ENCODE peak calls at places on chromosome 1, in six cellular contexts. E is NCI-H1436; X is MCF 10A; R is AG08396; L is left ventricle myocardium inferior; H is stimulated activated CD4-positive, alpha-beta T cell treated with anti-CD3 and anti-CD28 coated beads, TNF-alpha, amount 100 ng/mL, for 24 hours. T is an unnamed sample.

GRCh38 chr1:223052931-223053330 is 90.1 kb downstream of the TLR5 start:
- DNase-seq in E (no peak), X (peak), R (no peak), L (no peak), H (no peak), T (no peak)

GRCh38 chr1:38743184-38743583 is 116.4 kb downstream of the RRAGC start:
- DNase-seq in E (no peak), X (no peak), R (no peak), L (no peak), H (no peak), T (no peak)

GRCh38 chr1:203045821-203046594 is 19.7 kb downstream of the PPFIA4 start:
- DNase-seq in E (no peak), X (peak), R (no peak), L (no peak), H (no peak), T (no peak)

GRCh38 chr1:51048670-51049069 is 53.4 kb upstream of the C1orf185 start:
- DNase-seq in E (no peak), X (no peak), R (no peak), L (no peak), H (no peak), T (no peak)

GRCh38 chr1:236303675-236304074 is 21.9 kb upstream of the ERO1B start:
- DNase-seq in E (no peak), X (peak), R (no peak), L (no peak), H (no peak), T (no peak)

GRCh38 chr1:200355815-200356214 is 54.0 kb downstream of the ZNF281 start:
- DNase-seq in E (no peak), X (no peak), R (no peak), L (no peak), H (no peak), T (no peak)

GRCh38 chr1:225816643-225817538 is 7.0 kb downstream of the EPHX1 start:
- DNase-seq in E (no peak), X (no peak), R (no peak), L (peak), H (no peak), T (peak)

GRCh38 chr1:209876091-209876800 is 48.5 kb downstream of the UTP25 start:
- DNase-seq in E (no peak), X (no peak), R (no peak), L (no peak), H (no peak), T (no peak)

GRCh38 chr1:203627819-203628184 is 1.2 kb downstream of the ATP2B4 start:
- DNase-seq in E (no peak), X (peak), R (peak), L (peak), H (no peak), T (peak)

GRCh38 chr1:222880586-222880985 is 65.7 kb downstream of the DISP1 start:
- DNase-seq in E (no peak), X (peak), R (no peak), L (no peak), H (peak), T (no peak)

GRCh38 chr1:207240325-207241095 is 81.0 kb upstream of the CD55 start:
- DNase-seq in E (no peak), X (peak), R (peak), L (no peak), H (no peak), T (no peak)

GRCh38 chr1:200038987-200039848 is 11.7 kb downstream of the NR5A2 start:
- DNase-seq in E (peak), X (peak), R (peak), L (no peak), H (no peak), T (no peak)

GRCh38 chr1:178541829-178542553 is 29.1 kb downstream of the TEX35 start:
- DNase-seq in E (peak), X (peak), R (peak), L (no peak), H (no peak), T (no peak)

GRCh38 chr1:109112652-109113285 is 1.1 kb upstream of the ELAPOR1 start:
- DNase-seq in E (peak), X (peak), R (peak), L (peak), H (peak), T (peak)

GRCh38 chr1:174815036-174815435 is 184.7 kb upstream of the CACYBP start:
- DNase-seq in E (no peak), X (peak), R (peak), L (no peak), H (no peak), T (no peak)

GRCh38 chr1:223077434-223077833 is 65.6 kb downstream of the TLR5 start:
- DNase-seq in E (no peak), X (no peak), R (no peak), L (peak), H (no peak), T (no peak)

GRCh38 chr1:117095237-117095636 is 26.3 kb downstream of the TRIM45 start:
- DNase-seq in E (no peak), X (no peak), R (peak), L (no peak), H (no peak), T (no peak)

GRCh38 chr1:48536477-48536876 is 64.5 kb upstream of the SPATA6 start:
- DNase-seq in E (no peak), X (no peak), R (no peak), L (no peak), H (no peak), T (no peak)

T was measured in midbrain.